ENCODE peak calls at places on chromosomes 1 and 21, in seven cellular contexts. One of them, this sample, is unnamed.

GRCh38 chr1:220819627-220820026 is 32.9 kb downstream of the MTARC1 start:
- DNase-seq in T-helper 2 cell treated with Interferon-gamma antibody and Interleukin-4, amounts not matched to agents 5 μg/mL and 100 μg/mL, for 36 hours: no peak
- DNase-seq in esophagus muscularis mucosa: no peak
- DNase-seq in HTR-8/SVneo: no peak
- DNase-seq in stimulated activated CD4-positive, alpha-beta T cell treated with anti-CD3 and anti-CD28 coated beads, Interleukin-12 subunit alpha, Interleukin-12 subunit beta, amount 100 ng/mL, for 4 hours: no peak
- DNase-seq in psoas muscle: no peak
- DNase-seq in GM13977: no peak
- DNase-seq in this sample: no peak

GRCh38 chr21:43864806-43865470 is at the start of gene AGPAT3:
- DNase-seq in GM13977: peak
- DNase-seq in esophagus muscularis mucosa: no peak
- DNase-seq in stimulated activated CD4-positive, alpha-beta T cell treated with anti-CD3 and anti-CD28 coated beads, Interleukin-12 subunit alpha, Interleukin-12 subunit beta, amount 100 ng/mL, for 4 hours: peak
- DNase-seq in psoas muscle: no peak
- DNase-seq in T-helper 2 cell treated with Interferon-gamma antibody and Interleukin-4, amounts not matched to agents 5 μg/mL and 100 μg/mL, for 36 hours: no peak
- DNase-seq in HTR-8/SVneo: no peak
- DNase-seq in this sample: no peak

GRCh38 chr1:230827081-230827681 is 41.1 kb downstream of the C1orf198 start:
- DNase-seq in GM13977: no peak
- DNase-seq in stimulated activated CD4-positive, alpha-beta T cell treated with anti-CD3 and anti-CD28 coated beads, Interleukin-12 subunit alpha, Interleukin-12 subunit beta, amount 100 ng/mL, for 4 hours: no peak
- DNase-seq in psoas muscle: no peak
- DNase-seq in esophagus muscularis mucosa: peak
- DNase-seq in T-helper 2 cell treated with Interferon-gamma antibody and Interleukin-4, amounts not matched to agents 5 μg/mL and 100 μg/mL, for 36 hours: no peak
- DNase-seq in HTR-8/SVneo: no peak
- DNase-seq in this sample: no peak

GRCh38 chr1:113980120-113980519 is 846 bp downstream of the OLFML3 start:
- DNase-seq in esophagus muscularis mucosa: no peak
- DNase-seq in T-helper 2 cell treated with Interferon-gamma antibody and Interleukin-4, amounts not matched to agents 5 μg/mL and 100 μg/mL, for 36 hours: no peak
- DNase-seq in psoas muscle: peak
- DNase-seq in GM13977: no peak
- DNase-seq in HTR-8/SVneo: no peak
- DNase-seq in stimulated activated CD4-positive, alpha-beta T cell treated with anti-CD3 and anti-CD28 coated beads, Interleukin-12 subunit alpha, Interleukin-12 subunit beta, amount 100 ng/mL, for 4 hours: no peak
- DNase-seq in this sample: no peak

GRCh38 chr1:33232716-33233115 is 23.6 kb upstream of the ZNF362 start:
- DNase-seq in esophagus muscularis mucosa: no peak
- DNase-seq in psoas muscle: no peak
- DNase-seq in HTR-8/SVneo: no peak
- DNase-seq in stimulated activated CD4-positive, alpha-beta T cell treated with anti-CD3 and anti-CD28 coated beads, Interleukin-12 subunit alpha, Interleukin-12 subunit beta, amount 100 ng/mL, for 4 hours: no peak
- DNase-seq in T-helper 2 cell treated with Interferon-gamma antibody and Interleukin-4, amounts not matched to agents 5 μg/mL and 100 μg/mL, for 36 hours: peak
- DNase-seq in GM13977: no peak
- DNase-seq in this sample: no peak

GRCh38 chr1:68128820-68129219 is 78.4 kb upstream of the DIRAS3 start:
- DNase-seq in HTR-8/SVneo: no peak
- DNase-seq in psoas muscle: peak
- DNase-seq in T-helper 2 cell treated with Interferon-gamma antibody and Interleukin-4, amounts not matched to agents 5 μg/mL and 100 μg/mL, for 36 hours: no peak
- DNase-seq in esophagus muscularis mucosa: no peak
- DNase-seq in GM13977: no peak
- DNase-seq in stimulated activated CD4-positive, alpha-beta T cell treated with anti-CD3 and anti-CD28 coated beads, Interleukin-12 subunit alpha, Interleukin-12 subunit beta, amount 100 ng/mL, for 4 hours: no peak
- DNase-seq in this sample: no peak

GRCh38 chr1:28602536-28603439 is 10.7 kb downstream of the RAB42 start:
- DNase-seq in stimulated activated CD4-positive, alpha-beta T cell treated with anti-CD3 and anti-CD28 coated beads, Interleukin-12 subunit alpha, Interleukin-12 subunit beta, amount 100 ng/mL, for 4 hours: no peak
- DNase-seq in T-helper 2 cell treated with Interferon-gamma antibody and Interleukin-4, amounts not matched to agents 5 μg/mL and 100 μg/mL, for 36 hours: no peak
- DNase-seq in HTR-8/SVneo: peak
- DNase-seq in esophagus muscularis mucosa: no peak
- DNase-seq in psoas muscle: no peak
- DNase-seq in GM13977: peak
- DNase-seq in this sample: no peak

GRCh38 chr1:3069491-3070303 is 694 bp downstream of the PRDM16 start:
- DNase-seq in GM13977: no peak
- DNase-seq in stimulated activated CD4-positive, alpha-beta T cell treated with anti-CD3 and anti-CD28 coated beads, Interleukin-12 subunit alpha, Interleukin-12 subunit beta, amount 100 ng/mL, for 4 hours: no peak
- DNase-seq in HTR-8/SVneo: peak
- DNase-seq in esophagus muscularis mucosa: no peak
- DNase-seq in T-helper 2 cell treated with Interferon-gamma antibody and Interleukin-4, amounts not matched to agents 5 μg/mL and 100 μg/mL, for 36 hours: no peak
- DNase-seq in psoas muscle: peak
- DNase-seq in this sample: no peak

GRCh38 chr1:23020731-23021130 is 1.5 kb downstream of the KDM1A start:
- DNase-seq in GM13977: no peak
- DNase-seq in HTR-8/SVneo: no peak
- DNase-seq in psoas muscle: no peak
- DNase-seq in T-helper 2 cell treated with Interferon-gamma antibody and Interleukin-4, amounts not matched to agents 5 μg/mL and 100 μg/mL, for 36 hours: no peak
- DNase-seq in stimulated activated CD4-positive, alpha-beta T cell treated with anti-CD3 and anti-CD28 coated beads, Interleukin-12 subunit alpha, Interleukin-12 subunit beta, amount 100 ng/mL, for 4 hours: no peak
- DNase-seq in esophagus muscularis mucosa: no peak
- DNase-seq in this sample: no peak

GRCh38 chr21:42437786-42438185 is 34.1 kb downstream of the UBASH3A start:
- DNase-seq in stimulated activated CD4-positive, alpha-beta T cell treated with anti-CD3 and anti-CD28 coated beads, Interleukin-12 subunit alpha, Interleukin-12 subunit beta, amount 100 ng/mL, for 4 hours: no peak
- DNase-seq in T-helper 2 cell treated with Interferon-gamma antibody and Interleukin-4, amounts not matched to agents 5 μg/mL and 100 μg/mL, for 36 hours: no peak
- DNase-seq in HTR-8/SVneo: no peak
- DNase-seq in GM13977: no peak
- DNase-seq in esophagus muscularis mucosa: no peak
- DNase-seq in psoas muscle: no peak
- DNase-seq in this sample: no peak

GRCh38 chr1:174222166-174222949 is 63.0 kb downstream of the RABGAP1L start:
- DNase-seq in esophagus muscularis mucosa: no peak
- DNase-seq in HTR-8/SVneo: no peak
- DNase-seq in T-helper 2 cell treated with Interferon-gamma antibody and Interleukin-4, amounts not matched to agents 5 μg/mL and 100 μg/mL, for 36 hours: no peak
- DNase-seq in GM13977: no peak
- DNase-seq in psoas muscle: no peak
- DNase-seq in stimulated activated CD4-positive, alpha-beta T cell treated with anti-CD3 and anti-CD28 coated beads, Interleukin-12 subunit alpha, Interleukin-12 subunit beta, amount 100 ng/mL, for 4 hours: no peak
- DNase-seq in this sample: no peak

GRCh38 chr21:33578959-33579542 is 9.4 kb downstream of the DONSON start:
- DNase-seq in psoas muscle: no peak
- DNase-seq in HTR-8/SVneo: no peak
- DNase-seq in T-helper 2 cell treated with Interferon-gamma antibody and Interleukin-4, amounts not matched to agents 5 μg/mL and 100 μg/mL, for 36 hours: no peak
- DNase-seq in GM13977: no peak
- DNase-seq in esophagus muscularis mucosa: no peak
- DNase-seq in stimulated activated CD4-positive, alpha-beta T cell treated with anti-CD3 and anti-CD28 coated beads, Interleukin-12 subunit alpha, Interleukin-12 subunit beta, amount 100 ng/mL, for 4 hours: no peak
- DNase-seq in this sample: no peak

GRCh38 chr1:48026275-48026674 is 29.1 kb upstream of the TRABD2B start:
- DNase-seq in HTR-8/SVneo: no peak
- DNase-seq in T-helper 2 cell treated with Interferon-gamma antibody and Interleukin-4, amounts not matched to agents 5 μg/mL and 100 μg/mL, for 36 hours: no peak
- DNase-seq in stimulated activated CD4-positive, alpha-beta T cell treated with anti-CD3 and anti-CD28 coated beads, Interleukin-12 subunit alpha, Interleukin-12 subunit beta, amount 100 ng/mL, for 4 hours: no peak
- DNase-seq in psoas muscle: no peak
- DNase-seq in esophagus muscularis mucosa: no peak
- DNase-seq in GM13977: no peak
- DNase-seq in this sample: no peak